ENCODE peak calls at places on chromosomes 4 and X, in seven cellular contexts. W is HFFc6; J is erythroblast; E is hippocampal formation; S is T follicular helper cell; P is activated T-helper 1 cell treated with anti-CD3 and anti-CD28 coated beads, Interleukin-2, amount 50 U/mL, for 16 hours; N is OCI-M1. A is an unnamed sample.
A peak's percentile ranks its signal among the peaks of the same experiment; 100 is the strongest.

GRCh38 chr4:40309250-40309774 is 25.8 kb upstream of the CHRNA9 start:
- DNase-seq in E (no peak), N (no peak), P (peak; percentile 89), S (peak; percentile 89), W (peak; percentile 67), J (no peak), A (no peak)

GRCh38 chrX:38045697-38046096 is 39.3 kb downstream of the SYTL5 start:
- DNase-seq in P (no peak), S (no peak), J (no peak), E (no peak), N (no peak), W (no peak), A (no peak)

GRCh38 chr4:766152-766515 is 59.8 kb downstream of the CPLX1 start:
- DNase-seq in P (no peak), J (no peak), N (no peak), S (no peak), E (no peak), W (peak; percentile 37), A (no peak)

GRCh38 chr4:170656506-170656905 is 566.8 kb upstream of the AADAT start:
- DNase-seq in W (no peak), N (no peak), P (no peak), J (no peak), S (no peak), E (no peak), A (no peak)

GRCh38 chr4:182540496-182540895 is 297.3 kb downstream of the TENM3 start:
- DNase-seq in S (no peak), J (no peak), E (no peak), W (no peak), N (no peak), P (no peak), A (no peak)

GRCh38 chr4:10025230-10025806 is 4.0 kb upstream of the SLC2A9 start:
- DNase-seq in W (no peak), P (no peak), N (no peak), S (no peak), E (no peak), J (no peak), A (no peak)

GRCh38 chr4:175540151-175540550 is 271.9 kb downstream of the GPM6A start:
- DNase-seq in N (no peak), P (no peak), J (no peak), W (no peak), S (no peak), E (no peak), A (no peak)

GRCh38 chrX:140917354-140918115 is 84.9 kb upstream of the SPANXB1 start:
- DNase-seq in N (no peak), J (no peak), E (no peak), P (no peak), S (no peak), W (no peak), A (no peak)

GRCh38 chr4:7295201-7295916 is 103.0 kb downstream of the SORCS2 start:
- DNase-seq in W (no peak), S (no peak), P (no peak), N (no peak), E (peak; percentile 94), J (no peak), A (no peak)

GRCh38 chr4:186840771-186841301 is 117.2 kb upstream of the FAT1 start:
- DNase-seq in W (no peak), S (no peak), J (no peak), N (no peak), E (no peak), P (no peak), A (no peak)

GRCh38 chr4:110414590-110414989 is 61.4 kb upstream of the ENPEP start:
- DNase-seq in J (no peak), P (no peak), N (no peak), S (no peak), E (no peak), W (no peak), A (no peak)

GRCh38 chrX:66110112-66110511 is 53.9 kb upstream of the HEPH start:
- DNase-seq in P (no peak), N (peak; percentile 86), W (no peak), J (peak; percentile 40), S (no peak), E (peak; percentile 0), A (no peak)

A was measured in D721Med.